ENCODE peak calls at places on chromosomes 16 and 17, in six cellular contexts. O is nephron progenitor cell; F is effector memory CD4-positive, alpha-beta T cell; D is NCI-H2081; B is Calu3; I is NCI-H2107. C is an unnamed sample.

GRCh38 chr16:79250457-79251098 is 350.0 kb downstream of the MAF start:
- DNase-seq in F (no peak), B (no peak), I (no peak), D (no peak), O (no peak), C (no peak)

GRCh38 chr16:89476379-89476778 is 14.0 kb downstream of the ANKRD11 start:
- DNase-seq in I (no peak), B (peak; percentile 79), D (no peak), O (no peak), F (no peak), C (no peak)

GRCh38 chr16:2150418-2151187 is 2.2 kb downstream of the RAB26 start:
- DNase-seq in B (peak; percentile 40), O (no peak), D (peak; percentile 62), I (no peak), F (no peak), C (no peak)

GRCh38 chr16:13038591-13038990 is 137.2 kb downstream of the SHISA9 start:
- DNase-seq in F (no peak), D (no peak), O (no peak), I (no peak), B (no peak), C (no peak)

GRCh38 chr17:77316191-77316641 is 175.4 kb downstream of the SEC14L1 start:
- DNase-seq in O (no peak), D (no peak), B (no peak), I (no peak), F (no peak), C (no peak)

GRCh38 chr16:46972971-46973456 is 460 bp downstream of the DNAJA2 start:
- DNase-seq in B (peak; percentile 57), D (no peak), O (peak; percentile 47), F (peak; percentile 11), I (no peak), C (no peak)

GRCh38 chr17:73553311-73553710 is 90.9 kb downstream of the SDK2 start:
- DNase-seq in F (no peak), B (no peak), D (no peak), I (no peak), O (no peak), C (no peak)

GRCh38 chr17:18851206-18851605 is 6.7 kb upstream of the PRPSAP2 start:
- DNase-seq in D (no peak), F (no peak), O (no peak), B (peak; percentile 7), I (no peak), C (no peak)

GRCh38 chr16:1066584-1067172 is 5.9 kb upstream of the SSTR5 start:
- DNase-seq in B (no peak), I (peak; percentile 15), F (no peak), D (no peak), O (no peak), C (peak; percentile 69)

GRCh38 chr16:63981639-63982038 is 1140.2 kb downstream of the CDH11 start:
- DNase-seq in F (no peak), B (no peak), D (no peak), I (no peak), O (no peak), C (no peak)

GRCh38 chr16:693364-693763 is 3.2 kb upstream of the WDR24 start:
- DNase-seq in I (no peak), B (no peak), D (no peak), F (no peak), O (no peak), C (no peak)

GRCh38 chr16:57639172-57639571 is 10.7 kb downstream of the ADGRG1 start:
- DNase-seq in O (peak; percentile 83), I (peak; percentile 23), B (no peak), D (peak; percentile 14), F (no peak), C (peak; percentile 52)

GRCh38 chr17:29116652-29117439 is 63.4 kb downstream of the MYO18A start:
- DNase-seq in D (peak; percentile 54), I (peak; percentile 44), F (peak; percentile 53), O (peak; percentile 88), B (peak; percentile 84), C (peak; percentile 24)

GRCh38 chr16:2790631-2791030 is 3.3 kb upstream of the PRSS33 start:
- DNase-seq in I (no peak), O (no peak), D (no peak), F (no peak), B (no peak), C (no peak)

GRCh38 chr17:2235792-2236365 is 67.7 kb downstream of the SMG6 start:
- DNase-seq in D (no peak), O (no peak), I (no peak), F (no peak), B (no peak), C (no peak)

GRCh38 chr16:27341549-27341948 is 27.8 kb downstream of the IL4R start:
- DNase-seq in B (no peak), I (no peak), F (no peak), O (no peak), D (no peak), C (no peak)

GRCh38 chr16:89502319-89502843 is 5.8 kb upstream of the SPG7 start:
- DNase-seq in D (no peak), O (no peak), B (peak; percentile 90), F (no peak), I (no peak), C (no peak)

GRCh38 chr17:12522743-12523181 is 142.9 kb upstream of the MYOCD start:
- DNase-seq in D (no peak), B (peak; percentile 27), O (peak; percentile 14), F (no peak), I (no peak), C (no peak)

GRCh38 chr17:81419333-81419885 is 24.2 kb downstream of the BAHCC1 start:
- DNase-seq in F (no peak), I (peak; percentile 86), D (peak; percentile 84), O (peak; percentile 86), B (peak; percentile 68), C (peak; percentile 36)

GRCh38 chr17:29840884-29841283 is 89.1 kb downstream of the SSH2 start:
- DNase-seq in I (no peak), O (no peak), B (no peak), F (no peak), D (no peak), C (no peak)

GRCh38 chr17:8016632-8017424 is 14.4 kb downstream of the GUCY2D start:
- DNase-seq in I (no peak), B (peak; percentile 12), O (peak; percentile 70), D (peak; percentile 21), F (no peak), C (peak; percentile 38)

GRCh38 chr16:75306102-75306762 is 54.8 kb upstream of the BCAR1 start:
- DNase-seq in F (no peak), B (peak; percentile 50), I (no peak), O (no peak), D (no peak), C (no peak)

GRCh38 chr17:51711581-51711980 is 446.9 kb downstream of the CA10 start:
- DNase-seq in O (no peak), I (no peak), D (no peak), F (no peak), B (no peak), C (no peak)

GRCh38 chr16:69084301-69084700 is 21.2 kb upstream of the HAS3 start:
- DNase-seq in D (no peak), I (no peak), B (no peak), F (no peak), O (no peak), C (no peak)

GRCh38 chr16:85449885-85450245 is 163.3 kb upstream of the GSE1 start:
- DNase-seq in F (no peak), I (no peak), B (no peak), O (no peak), D (no peak), C (no peak)

GRCh38 chr17:7313890-7314718 is 1.1 kb downstream of the GPS2 start:
- DNase-seq in I (no peak), D (no peak), B (no peak), O (no peak), F (no peak), C (no peak)

GRCh38 chr17:8836821-8837426 is 30.6 kb downstream of the PIK3R6 start:
- DNase-seq in O (no peak), I (no peak), F (no peak), D (no peak), B (no peak), C (no peak)

GRCh38 chr17:57455063-57455914 is 199.0 kb downstream of the MSI2 start:
- DNase-seq in B (no peak), O (no peak), F (no peak), D (no peak), I (peak; percentile 48), C (no peak)

GRCh38 chr16:77238593-77238992 is 39.4 kb downstream of the SYCE1L start:
- DNase-seq in D (no peak), B (no peak), O (no peak), F (no peak), I (peak; percentile 30), C (peak; percentile 75)

GRCh38 chr16:49608801-49609200 is 235.2 kb downstream of the C16orf78 start:
- DNase-seq in F (no peak), I (no peak), B (no peak), O (no peak), D (no peak), C (no peak)

GRCh38 chr16:89261691-89262563 is 44.4 kb downstream of the ZNF778 start:
- DNase-seq in B (no peak), F (no peak), D (no peak), O (no peak), I (no peak), C (no peak)

GRCh38 chr17:36859003-36859300 is 78.3 kb upstream of the LHX1 start:
- DNase-seq in O (no peak), F (no peak), I (no peak), B (no peak), D (no peak), C (no peak)